ENCODE peak calls at places on chromosomes 16 and 17, in four cellular contexts. B, Y, F and E are unnamed samples. For H3K4me1, the result is how much of the 10 kb centered on the place peaks cover.

GRCh38 chr16:88331989-88332920 is 50.5 kb upstream of the ZNF469 start:
- DNase-seq in B (peak), Y (peak), F (no peak), E (no peak)

GRCh38 chr16:31696968-31697743 is 169.5 kb downstream of the AHSP start:
- DNase-seq in B (no peak), Y (no peak), F (no peak), E (no peak)

GRCh38 chr16:67667434-67667816 is 811 bp downstream of the C16orf86 start:
- DNase-seq in B (no peak), Y (no peak), F (no peak), E (no peak)

GRCh38 chr17:77407321-77408277 is 266.8 kb downstream of the SEC14L1 start:
- DNase-seq in B (no peak), Y (no peak), F (no peak), E (no peak)

GRCh38 chr16:77739493-77739892 is 17.2 kb downstream of the NUDT7 start:
- DNase-seq in B (no peak), Y (no peak), F (no peak), E (no peak)

GRCh38 chr16:76653390-76654026 is 376.3 kb downstream of the CNTNAP4 start:
- DNase-seq in B (no peak), Y (no peak), F (no peak), E (no peak)

GRCh38 chr17:33021731-33022408 is 30.2 kb downstream of the SPACA3 start:
- DNase-seq in B (no peak), Y (no peak), F (no peak), E (no peak)

GRCh38 chr16:63539276-63539675 is 1503.0 kb upstream of the CDH8 start:
- DNase-seq in B (no peak), Y (no peak), F (no peak), E (no peak)

GRCh38 chr16:81450783-81451491 is 6.3 kb downstream of the CMIP start:
- DNase-seq in B (no peak), Y (no peak), F (no peak), E (no peak)

GRCh38 chr17:2050246-2050866 is 4.5 kb upstream of the HIC1 start:
- DNase-seq in B (peak), Y (no peak), F (peak), E (peak)

GRCh38 chr16:76490240-76490639 is 213.0 kb downstream of the CNTNAP4 start:
- DNase-seq in B (no peak), Y (no peak), F (no peak), E (no peak)

GRCh38 chr16:75333770-75334169 is 82.3 kb upstream of the BCAR1 start:
- DNase-seq in B (no peak), Y (no peak), F (no peak), E (no peak)

GRCh38 chr16:20814761-20815160 is 8.4 kb downstream of the REXO5 start:
- DNase-seq in B (no peak), Y (no peak), F (no peak), E (no peak)

GRCh38 chr16:2366660-2367309 is 26.3 kb upstream of the ABCA3 start:
- DNase-seq in B (no peak), Y (no peak), F (no peak), E (no peak)

GRCh38 chr17:82675476-82676245 is 22.8 kb downstream of the RAB40B start:
- DNase-seq in B (no peak), Y (no peak), F (no peak), E (no peak)

GRCh38 chr16:88681709-88682451 is 4.4 kb downstream of the SNAI3 start:
- DNase-seq in B (no peak), Y (no peak), F (peak), E (peak)

GRCh38 chr17:48261297-48261880 is 153.8 kb downstream of the SNX11 start:
- DNase-seq in B (no peak), Y (no peak), F (no peak), E (no peak)

GRCh38 chr17:63126607-63127006 is 160.6 kb downstream of the TANC2 start:
- DNase-seq in B (no peak), Y (no peak), F (no peak), E (no peak)

GRCh38 chr17:17088104-17088485 is 45.8 kb downstream of the MPRIP start:
- DNase-seq in B (no peak), Y (no peak), F (no peak), E (no peak)

GRCh38 chr17:61551255-61551742 is 39.7 kb downstream of the NACA2 start:
- DNase-seq in B (no peak), Y (no peak), F (no peak), E (no peak)

GRCh38 chr17:3639981-3640596 is 3.5 kb downstream of the CTNS start:
- DNase-seq in B (peak), Y (no peak), F (no peak), E (peak)

GRCh38 chr16:85777583-85778310 is 21.6 kb downstream of the EMC8 start:
- DNase-seq in B (no peak), Y (no peak), F (no peak), E (no peak)

GRCh38 chr16:71635632-71636031 is 9.6 kb downstream of the MARVELD3 start:
- DNase-seq in B (no peak), Y (no peak), F (no peak), E (no peak)

DNA sequence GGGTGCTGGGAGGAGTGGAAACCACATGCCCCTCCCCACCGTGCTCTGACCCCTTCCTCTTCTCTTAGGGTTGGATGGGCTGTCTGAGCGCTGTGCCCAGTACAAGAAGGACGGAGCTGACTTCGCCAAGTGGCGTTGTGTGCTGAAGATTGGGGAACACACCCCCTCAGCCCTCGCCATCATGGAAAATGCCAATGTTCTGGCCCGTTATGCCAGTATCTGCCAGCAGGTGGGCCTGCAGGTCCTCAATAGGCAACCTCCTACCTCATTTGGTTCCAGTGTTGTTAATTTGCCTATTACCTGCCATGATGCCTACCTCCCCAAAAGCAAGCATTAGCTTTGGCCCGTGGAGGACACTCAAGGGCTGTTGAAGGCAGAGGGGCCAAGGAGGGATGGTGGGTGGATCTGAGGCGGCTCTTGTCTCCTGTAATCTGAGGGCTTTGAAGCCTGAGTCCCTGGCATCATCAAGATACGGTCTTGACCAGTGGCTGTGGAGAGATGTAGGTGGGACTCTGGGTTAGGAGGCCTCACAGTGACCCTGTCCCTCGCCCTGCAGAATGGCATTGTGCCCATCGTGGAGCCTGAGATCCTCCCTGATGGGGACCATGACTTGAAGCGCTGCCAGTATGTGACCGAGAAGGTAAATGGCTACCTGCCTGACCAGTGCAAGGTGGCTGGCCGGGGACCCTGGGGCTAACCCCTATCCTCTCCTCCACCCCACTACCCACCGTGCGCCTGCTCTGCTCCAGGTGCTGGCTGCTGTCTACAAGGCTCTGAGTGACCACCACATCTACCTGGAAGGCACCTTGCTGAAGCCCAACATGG is 3.4 kb downstream of the ALDOA start:
- DNase-seq in B (no peak), Y (no peak), F (no peak), E (no peak)
- H3K4me1 ChIP-seq in B (under half), Y (under half), F (half or more), E (half or more)

GRCh38 chr16:12142157-12142556 is 165.6 kb downstream of the SNX29 start:
- DNase-seq in B (no peak), Y (no peak), F (peak), E (peak)
- H3K4me3 ChIP-seq in B (no peak), Y (no peak), F (no peak), E (no peak)

DNA sequence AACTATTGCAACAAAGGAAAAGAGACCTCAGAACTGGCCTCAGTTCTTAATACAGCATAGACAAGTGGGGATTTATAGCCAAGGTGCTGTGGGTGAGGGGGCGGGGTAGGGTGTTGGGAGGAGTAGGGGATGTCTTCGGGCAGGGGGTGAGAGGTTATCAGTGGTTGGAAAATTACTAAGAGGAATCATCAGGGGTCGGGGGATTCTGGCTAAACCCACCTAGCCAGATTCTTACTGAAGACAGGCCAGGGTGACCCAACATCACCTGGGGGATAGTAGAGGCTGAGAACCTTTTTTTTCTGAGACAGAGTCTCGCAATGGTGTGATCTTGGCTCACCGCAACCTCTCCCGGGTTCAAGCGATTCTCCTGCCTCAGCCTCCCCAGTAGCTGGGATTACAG is 32.6 kb downstream of the HS3ST3B1 start:
- DNase-seq in B (no peak), Y (no peak), F (no peak), E (no peak)
- H3K4me1 ChIP-seq in B (under half), Y (under half), F (under half), E (under half)

DNA sequence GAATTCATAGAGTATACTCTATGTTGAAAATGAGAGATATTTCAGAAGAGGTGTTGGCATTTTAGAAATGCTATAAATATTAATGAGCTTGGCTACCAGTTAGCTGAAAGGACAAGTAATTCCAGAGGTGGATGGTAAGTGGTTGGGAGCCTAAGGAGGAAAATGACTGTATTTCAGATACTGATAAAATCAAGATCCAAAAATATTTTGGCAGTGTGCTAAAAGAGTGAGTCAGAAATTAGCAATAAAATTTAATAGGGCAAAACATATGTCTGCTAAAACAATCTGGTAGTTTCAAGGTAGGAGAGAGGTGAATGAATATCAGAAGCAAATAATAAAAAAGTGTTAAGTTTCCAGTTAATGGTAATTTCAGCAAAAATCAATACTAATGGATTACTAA is 1287.9 kb downstream of the CDH8 start:
- DNase-seq in B (no peak), Y (no peak), F (no peak), E (no peak)
- H3K4me3 ChIP-seq in B (no peak), Y (no peak), F (no peak), E (no peak)

GRCh38 chr17:45128331-45128730 is 4.0 kb downstream of the PLCD3 start:
- DNase-seq in B (no peak), Y (no peak), F (no peak), E (no peak)

GRCh38 chr17:45130640-45131293 is 1.5 kb downstream of the PLCD3 start:
- DNase-seq in B (no peak), Y (no peak), F (no peak), E (no peak)

GRCh38 chr17:45128989-45129388 is 3.3 kb downstream of the PLCD3 start:
- DNase-seq in B (no peak), Y (no peak), F (no peak), E (no peak)

GRCh38 chr17:45129940-45130639 is 2.2 kb downstream of the PLCD3 start:
- DNase-seq in B (no peak), Y (no peak), F (no peak), E (no peak)

DNA sequence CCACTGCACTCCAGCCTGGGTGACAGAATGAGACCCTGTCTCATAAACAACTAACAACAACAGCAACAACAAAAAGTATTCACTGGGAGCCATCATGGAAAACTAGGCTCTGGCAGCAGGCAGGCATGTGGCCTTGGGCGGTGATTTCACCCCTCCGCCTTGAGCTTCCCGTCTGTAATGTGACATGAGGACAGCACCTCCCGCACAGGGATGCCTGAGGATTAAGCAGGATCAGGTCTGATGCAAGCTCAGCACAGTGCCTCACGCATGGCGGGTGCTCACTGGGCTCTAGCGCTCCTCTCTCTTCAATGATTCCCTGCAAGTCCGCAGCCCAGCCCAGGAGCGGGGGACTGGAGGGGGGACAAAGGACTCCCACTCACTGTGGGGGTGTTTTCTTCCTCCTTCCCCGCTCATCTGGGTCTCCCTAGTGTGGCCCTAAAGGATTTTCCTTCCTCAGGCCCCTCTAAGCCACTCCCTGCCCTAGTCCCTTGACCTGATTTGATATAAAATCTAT is 2.8 kb downstream of the PLCD3 start:
- DNase-seq in B (no peak), Y (no peak), F (peak), E (peak)
- H3K4me1 ChIP-seq in B (under half), Y (under half), F (half or more), E (half or more)

GRCh38 chr17:42404326-42405055 is 16.2 kb upstream of the STAT3 start:
- DNase-seq in B (no peak), Y (no peak), F (no peak), E (no peak)
- H3K4me3 ChIP-seq in B (no peak), Y (no peak), F (no peak), E (no peak)